ENCODE peak calls at places on chromosomes 5 and 9, in four cellular contexts. I is endothelial cell of umbilical vein, O is GM12878, X is K562. A is an unnamed sample.

GRCh38 chr9:94895668-94896067 is 169.2 kb downstream of the AOPEP start:
- DNase-seq in I (no peak), O (no peak), X (no peak), A (no peak)

GRCh38 chr5:102481044-102481715 is 17.6 kb downstream of the SLCO6A1 start:
- DNase-seq in I (no peak), O (no peak), X (no peak), A (no peak)

GRCh38 chr5:80973027-80973426 is 12.9 kb downstream of the RASGRF2 start:
- DNase-seq in I (no peak), O (no peak), X (no peak), A (no peak)

GRCh38 chr5:116418774-116419173 is 155.8 kb downstream of the SEMA6A start:
- DNase-seq in I (no peak), O (no peak), X (no peak), A (no peak)

GRCh38 chr5:9838906-9839305 is 208.8 kb upstream of the TAS2R1 start:
- DNase-seq in I (no peak), O (no peak), X (no peak), A (no peak)

GRCh38 chr9:6078382-6079105 is 63.1 kb upstream of the RANBP6 start:
- DNase-seq in I (no peak), O (no peak), X (no peak), A (no peak)

GRCh38 chr9:109868222-109868621 is 88.2 kb downstream of the PALM2AKAP2 start:
- DNase-seq in I (no peak), O (no peak), X (no peak), A (peak; percentile 50)

GRCh38 chr5:171867786-171868185 is 82.2 kb downstream of the SMIM23 start:
- DNase-seq in I (peak; percentile 40), O (no peak), X (no peak), A (peak; percentile 63)

GRCh38 chr9:99414321-99414720 is 192.2 kb downstream of the SEC61B start:
- DNase-seq in I (no peak), O (no peak), X (no peak), A (no peak)

GRCh38 chr9:131394464-131395026 is 659 bp downstream of the PRRC2B start:
- DNase-seq in I (peak; percentile 53), O (no peak), X (peak; percentile 85), A (no peak)

GRCh38 chr5:98144710-98145109 is 628.8 kb upstream of the RGMB start:
- DNase-seq in I (no peak), O (no peak), X (no peak), A (no peak)
- H3K4me2 ChIP-seq in I (no peak overlapping the region), O (no peak overlapping the region), X (no peak overlapping the region), A (no peak overlapping the region)

GRCh38 chr5:177445052-177446016 is 1.3 kb upstream of the PRR7 start:
- DNase-seq in I (no peak), O (no peak), X (no peak), A (no peak)

GRCh38 chr5:177448244-177448950 is 1.8 kb downstream of the PRR7 start:
- DNase-seq in I (no peak), O (no peak), X (no peak), A (no peak)

GRCh38 chr5:177446184-177447065 is at the start of gene PRR7:
- DNase-seq in I (peak; percentile 56), O (no peak), X (peak; percentile 86), A (peak; percentile 64)

GRCh38 chr5:177447611-177448243 is 1.1 kb downstream of the PRR7 start:
- DNase-seq in I (peak; percentile 67), O (no peak), X (peak; percentile 50), A (peak; percentile 51)

DNA sequence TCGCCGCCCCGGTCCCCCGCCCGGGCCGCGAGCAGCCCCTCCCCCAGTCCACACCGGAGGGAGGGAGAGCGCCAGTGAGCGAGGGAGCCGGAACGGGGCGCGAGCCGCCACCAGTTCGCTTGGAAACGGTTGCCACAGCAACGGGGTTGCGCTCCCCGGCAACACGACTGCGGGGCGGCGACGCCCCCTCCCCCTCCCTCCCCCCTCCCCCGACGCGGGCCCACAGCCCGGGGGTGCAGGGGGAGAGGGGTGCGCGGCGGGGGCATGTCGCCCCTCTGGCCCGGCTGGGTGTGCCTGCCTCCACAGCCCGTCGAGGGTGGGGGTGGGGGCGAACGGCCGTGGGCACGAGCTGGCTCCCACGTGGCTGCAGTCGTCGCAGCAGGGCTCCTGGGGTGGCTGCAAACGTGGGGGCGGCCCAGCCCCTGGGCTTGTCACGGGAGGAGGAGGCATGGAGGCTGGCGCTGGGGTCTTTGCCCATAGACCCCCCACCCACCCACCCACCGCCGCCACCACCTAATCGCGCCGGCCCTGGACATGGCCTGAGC is 524 bp downstream of the PRR7 start:
- DNase-seq in I (no peak), O (no peak), X (peak; percentile 81), A (peak; percentile 25)
- TF ChIP-seq FOS in I (no peak), O (no peak), X (no peak), A (no peak)

DNA sequence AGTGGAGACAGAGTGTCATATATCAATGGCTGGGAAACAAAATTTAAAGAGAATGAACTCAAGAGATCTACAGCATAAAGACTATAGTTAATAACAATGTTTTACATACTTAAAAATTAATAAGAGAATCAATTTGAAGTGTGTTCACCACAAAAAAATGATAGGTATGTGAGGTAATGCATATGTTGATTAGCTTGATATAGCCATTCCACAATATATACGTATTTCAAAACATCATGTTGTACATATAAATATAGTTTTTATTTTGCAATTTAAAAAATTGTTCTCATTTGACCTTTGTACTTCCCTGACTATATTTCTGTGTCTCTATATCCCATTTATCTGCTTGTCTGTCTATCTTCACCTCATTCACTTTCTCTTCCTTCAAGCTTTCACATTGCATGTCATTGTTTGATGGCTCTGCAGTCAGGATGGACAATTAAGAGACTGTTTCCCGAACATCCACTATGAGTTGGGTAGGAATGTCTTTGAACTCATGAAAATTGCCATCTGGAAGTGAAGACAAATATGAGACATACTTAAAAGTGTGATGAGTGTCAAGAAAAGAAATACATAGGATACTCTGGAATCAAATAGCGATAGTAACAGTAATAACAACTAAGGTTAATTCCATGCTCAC is 359.9 kb upstream of the ACTBL2 start:
- DNase-seq in I (peak; percentile 43), O (no peak), X (no peak), A (no peak)
- H3K4me2 ChIP-seq in I (peak overlapping the region; percentile 58), O (no peak overlapping the region), X (no peak overlapping the region), A (no peak overlapping the region)

GRCh38 chr9:29078063-29078660 is 1504.9 kb upstream of the C9orf72 start:
- DNase-seq in I (no peak), O (no peak), X (no peak), A (no peak)
- TF ChIP-seq FOS in I (no peak), O (no peak), X (no peak), A (no peak)

GRCh38 chr9:111050819-111051218 is 12.5 kb upstream of the LPAR1 start:
- DNase-seq in I (no peak), O (no peak), X (no peak), A (peak; percentile 34)

GRCh38 chr9:111052831-111053230 is 14.6 kb upstream of the LPAR1 start:
- DNase-seq in I (no peak), O (no peak), X (no peak), A (peak; percentile 75)

DNA sequence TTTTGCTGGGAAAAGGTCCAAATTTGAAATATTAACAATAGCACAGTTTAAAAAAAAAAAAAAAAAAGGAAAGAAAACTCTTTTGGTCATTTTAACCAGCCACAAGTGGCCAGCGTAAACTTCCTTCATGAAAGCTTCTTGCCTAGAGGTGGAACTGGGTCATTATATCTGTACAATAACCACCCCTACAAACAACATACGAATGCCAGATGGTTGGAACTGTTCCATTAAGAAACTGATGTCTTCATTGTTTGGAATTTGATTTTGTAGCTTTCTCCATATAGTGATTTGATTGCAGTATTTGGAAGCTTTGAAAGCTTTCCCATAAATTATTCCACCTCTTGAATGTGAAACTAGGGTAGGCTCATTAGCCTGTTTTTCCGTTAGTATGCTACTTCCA is 18.3 kb upstream of the LPAR1 start:
- DNase-seq in I (peak; percentile 37), O (no peak), X (no peak), A (peak; percentile 80)
- H3K4me2 ChIP-seq in I (no peak overlapping the region), O (no peak overlapping the region), X (no peak overlapping the region), A (no peak overlapping the region)

GRCh38 chr5:108214857-108215256 is 167.0 kb downstream of the FBXL17 start:
- DNase-seq in I (no peak), O (no peak), X (no peak), A (no peak)

GRCh38 chr5:108216890-108217289 is 165.0 kb downstream of the FBXL17 start:
- DNase-seq in I (no peak), O (no peak), X (no peak), A (peak; percentile 65)

DNA sequence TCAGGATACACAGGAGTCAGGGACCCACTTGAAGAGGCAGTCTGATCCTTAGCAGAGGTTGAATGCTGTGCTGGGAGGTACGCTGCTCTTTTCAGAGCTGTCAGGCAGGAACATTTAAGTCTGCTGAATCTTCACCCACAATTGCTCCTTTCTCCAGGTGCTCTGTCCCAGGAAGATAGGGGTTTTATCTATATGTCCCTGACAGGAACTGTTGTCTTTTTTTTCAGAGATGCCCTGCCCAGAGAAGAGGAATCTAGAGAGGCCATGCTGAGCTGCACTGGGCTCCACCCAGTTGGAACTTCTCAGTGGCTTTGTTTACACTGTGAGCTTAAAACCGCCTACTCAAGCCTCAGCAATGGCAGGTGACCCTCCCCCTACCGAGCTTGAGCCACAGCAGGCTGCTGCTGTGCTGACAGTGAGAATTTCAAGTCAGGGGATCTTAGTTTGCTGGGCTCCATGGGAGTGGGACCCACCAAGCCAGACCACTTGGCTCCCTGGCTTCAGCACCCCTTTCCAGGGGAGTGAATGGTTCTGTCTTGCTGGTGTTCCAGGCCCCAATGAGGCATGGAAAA is 169.0 kb downstream of the FBXL17 start:
- DNase-seq in I (no peak), O (no peak), X (no peak), A (peak; percentile 70)
- TF ChIP-seq FOS in I (no peak), O (no peak), X (no peak), A (no peak)

GRCh38 chr9:100865111-100865510 is 163.4 kb upstream of the PLPPR1 start:
- DNase-seq in I (no peak), O (no peak), X (no peak), A (no peak)

GRCh38 chr9:100869321-100869720 is 159.2 kb upstream of the PLPPR1 start:
- DNase-seq in I (no peak), O (no peak), X (no peak), A (no peak)
- H3K4me2 ChIP-seq in I (no peak overlapping the region), O (no peak overlapping the region), X (no peak overlapping the region), A (no peak overlapping the region)